ENCODE peak calls at places on chromosomes 11 and 22, in eight cellular contexts. One of them, this sample, is unnamed.
A peak's percentile ranks its signal among the peaks of the same experiment; 100 is the strongest.

GRCh38 chr11:123407124-123407995 is 22.7 kb upstream of the GRAMD1B start:
- DNase-seq in skeletal muscle cell: no peak
- DNase-seq in EL: peak; percentile 72
- DNase-seq in foreskin melanocyte: no peak
- DNase-seq in psoas muscle: peak; percentile 34
- DNase-seq in cardiac septum: no peak
- DNase-seq in right lobe of liver: peak; percentile 68
- DNase-seq in T-helper 1 cell: peak; percentile 55
- DNase-seq in this sample: no peak

GRCh38 chr11:102253018-102253775 is 64.1 kb upstream of the BIRC3 start:
- DNase-seq in skeletal muscle cell: no peak
- DNase-seq in EL: no peak
- DNase-seq in foreskin melanocyte: no peak
- DNase-seq in psoas muscle: no peak
- DNase-seq in cardiac septum: no peak
- DNase-seq in right lobe of liver: no peak
- DNase-seq in T-helper 1 cell: no peak
- DNase-seq in this sample: no peak

GRCh38 chr22:23831781-23832180 is 7.0 kb downstream of the DERL3 start:
- DNase-seq in skeletal muscle cell: no peak
- DNase-seq in EL: no peak
- DNase-seq in foreskin melanocyte: no peak
- DNase-seq in psoas muscle: no peak
- DNase-seq in cardiac septum: peak; percentile 49
- DNase-seq in right lobe of liver: peak; percentile 37
- DNase-seq in T-helper 1 cell: no peak
- DNase-seq in this sample: peak; percentile 33

GRCh38 chr11:24289301-24289700 is 207.6 kb upstream of the LUZP2 start:
- DNase-seq in skeletal muscle cell: no peak
- DNase-seq in EL: no peak
- DNase-seq in foreskin melanocyte: no peak
- DNase-seq in psoas muscle: no peak
- DNase-seq in cardiac septum: no peak
- DNase-seq in right lobe of liver: no peak
- DNase-seq in T-helper 1 cell: no peak
- DNase-seq in this sample: no peak

GRCh38 chr11:126443120-126443519 is 87.6 kb downstream of the ST3GAL4 start:
- DNase-seq in skeletal muscle cell: no peak
- DNase-seq in EL: no peak
- DNase-seq in foreskin melanocyte: no peak
- DNase-seq in psoas muscle: no peak
- DNase-seq in cardiac septum: no peak
- DNase-seq in right lobe of liver: no peak
- DNase-seq in T-helper 1 cell: no peak
- DNase-seq in this sample: no peak

GRCh38 chr11:7143908-7144307 is 55.1 kb downstream of the RBMXL2 start:
- DNase-seq in skeletal muscle cell: no peak
- DNase-seq in EL: peak; percentile 38
- DNase-seq in foreskin melanocyte: no peak
- DNase-seq in psoas muscle: no peak
- DNase-seq in cardiac septum: no peak
- DNase-seq in right lobe of liver: no peak
- DNase-seq in T-helper 1 cell: no peak
- DNase-seq in this sample: no peak

GRCh38 chr11:77602385-77603105 is 12.8 kb downstream of the AQP11 start:
- DNase-seq in skeletal muscle cell: peak; percentile 58
- DNase-seq in EL: peak; percentile 90
- DNase-seq in foreskin melanocyte: peak; percentile 97
- DNase-seq in psoas muscle: no peak
- DNase-seq in cardiac septum: no peak
- DNase-seq in right lobe of liver: no peak
- DNase-seq in T-helper 1 cell: no peak
- DNase-seq in this sample: no peak

GRCh38 chr11:62786318-62787004 is 741 bp upstream of the TMEM179B start:
- DNase-seq in skeletal muscle cell: no peak
- DNase-seq in EL: peak; percentile 83
- DNase-seq in foreskin melanocyte: peak; percentile 68
- DNase-seq in psoas muscle: peak; percentile 91
- DNase-seq in cardiac septum: peak; percentile 93
- DNase-seq in right lobe of liver: peak; percentile 90
- DNase-seq in T-helper 1 cell: peak; percentile 81
- DNase-seq in this sample: peak; percentile 93

GRCh38 chr11:99988105-99988907 is 698.8 kb upstream of the ARHGAP42 start:
- DNase-seq in skeletal muscle cell: no peak
- DNase-seq in EL: no peak
- DNase-seq in foreskin melanocyte: peak; percentile 18
- DNase-seq in psoas muscle: no peak
- DNase-seq in cardiac septum: no peak
- DNase-seq in right lobe of liver: no peak
- DNase-seq in T-helper 1 cell: no peak
- DNase-seq in this sample: no peak

GRCh38 chr11:41971592-41971991 is 512.1 kb upstream of the LRRC4C start:
- DNase-seq in skeletal muscle cell: no peak
- DNase-seq in EL: no peak
- DNase-seq in foreskin melanocyte: no peak
- DNase-seq in psoas muscle: no peak
- DNase-seq in cardiac septum: no peak
- DNase-seq in right lobe of liver: no peak
- DNase-seq in T-helper 1 cell: no peak
- DNase-seq in this sample: no peak

GRCh38 chr11:61955031-61955415 is 4.9 kb downstream of the BEST1 start:
- DNase-seq in skeletal muscle cell: peak; percentile 74
- DNase-seq in EL: peak; percentile 76
- DNase-seq in foreskin melanocyte: peak; percentile 56
- DNase-seq in psoas muscle: peak; percentile 71
- DNase-seq in cardiac septum: peak; percentile 93
- DNase-seq in right lobe of liver: no peak
- DNase-seq in T-helper 1 cell: no peak
- DNase-seq in this sample: peak; percentile 81